ENCODE peak calls at places on chromosomes 4 and X, in six cellular contexts. N is hepatic stellate cell; H is activated CD4-positive, alpha-beta T cell treated with anti-CD3 and anti-CD28 coated beads for 1 hour; E is dorsolateral prefrontal cortex; W is heart left ventricle; K is body of pancreas. T is an unnamed sample.

GRCh38 chr4:25878676-25879075 is 15.9 kb upstream of the SEL1L3 start:
- DNase-seq in N (no peak), H (no peak), E (no peak), W (no peak), K (no peak), T (no peak)

GRCh38 chr4:153781717-153782416 is 7.0 kb downstream of the SFRP2 start:
- DNase-seq in N (no peak), H (no peak), E (no peak), W (no peak), K (no peak), T (no peak)

GRCh38 chr4:68406479-68406859 is 40.8 kb upstream of the TMPRSS11E start:
- DNase-seq in N (no peak), H (no peak), E (no peak), W (no peak), K (no peak), T (no peak)

GRCh38 chr4:99861120-99861905 is 32.9 kb downstream of the LAMTOR3 start:
- DNase-seq in N (no peak), H (no peak), E (no peak), W (no peak), K (no peak), T (no peak)

GRCh38 chrX:48897157-48897620 is 379 bp downstream of the TIMM17B start:
- DNase-seq in N (peak; percentile 60), H (no peak), E (peak; percentile 74), W (peak; percentile 77), K (peak; percentile 80), T (peak; percentile 55)

GRCh38 chrX:95351089-95351488 is 1333.6 kb upstream of the DIAPH2 start:
- DNase-seq in N (no peak), H (no peak), E (no peak), W (no peak), K (no peak), T (no peak)

GRCh38 chr4:32858971-32859370 is 2138.8 kb downstream of the PCDH7 start:
- DNase-seq in N (no peak), H (no peak), E (no peak), W (no peak), K (no peak), T (no peak)

GRCh38 chrX:110442631-110443030 is 84.0 kb downstream of the RTL9 start:
- DNase-seq in N (peak; percentile 15), H (no peak), E (no peak), W (no peak), K (peak; percentile 65), T (no peak)

GRCh38 chr4:182643801-182644311 is 273.3 kb downstream of the DCTD start:
- DNase-seq in N (peak; percentile 25), H (no peak), E (peak; percentile 14), W (peak; percentile 60), K (no peak), T (no peak)

GRCh38 chrX:98448524-98448923 is 1564.8 kb downstream of the RPA4 start:
- DNase-seq in N (no peak), H (no peak), E (no peak), W (no peak), K (no peak), T (no peak)

GRCh38 chr4:32962100-32962499 is 2241.9 kb downstream of the PCDH7 start:
- DNase-seq in N (no peak), H (no peak), E (no peak), W (no peak), K (no peak), T (no peak)

GRCh38 chr4:89373396-89373795 is 65.8 kb upstream of the GPRIN3 start:
- DNase-seq in N (no peak), H (no peak), E (no peak), W (no peak), K (no peak), T (no peak)

GRCh38 chr4:130479020-130479419 is 1383.1 kb downstream of the C4orf33 start:
- DNase-seq in N (no peak), H (no peak), E (no peak), W (no peak), K (no peak), T (no peak)

GRCh38 chr4:152220201-152220666 is 315.7 kb downstream of the FBXW7 start:
- DNase-seq in N (no peak), H (no peak), E (no peak), W (no peak), K (no peak), T (no peak)

GRCh38 chr4:39047691-39048090 is 14.3 kb upstream of the KLHL5 start:
- DNase-seq in N (no peak), H (no peak), E (no peak), W (no peak), K (no peak), T (no peak)

GRCh38 chr4:23337292-23337691 is 552.6 kb downstream of the PPARGC1A start:
- DNase-seq in N (no peak), H (no peak), E (no peak), W (no peak), K (no peak), T (no peak)

GRCh38 chr4:143599827-143600226 is 86.3 kb downstream of the SMARCA5 start:
- DNase-seq in N (no peak), H (no peak), E (no peak), W (no peak), K (no peak), T (no peak)

GRCh38 chr4:165493359-165493758 is 114.6 kb downstream of the CPE start:
- DNase-seq in N (peak; percentile 20), H (peak; percentile 47), E (peak; percentile 85), W (peak; percentile 64), K (peak; percentile 78), T (peak; percentile 47)

GRCh38 chrX:109857898-109858297 is 124.8 kb upstream of the ACSL4 start:
- DNase-seq in N (no peak), H (no peak), E (no peak), W (no peak), K (no peak), T (no peak)

GRCh38 chrX:72142094-72142843 is 10.6 kb upstream of the RTL5 start:
- DNase-seq in N (no peak), H (no peak), E (peak; percentile 80), W (no peak), K (peak; percentile 21), T (no peak)

GRCh38 chrX:17824980-17825379 is 36.1 kb downstream of the RAI2 start:
- DNase-seq in N (no peak), H (no peak), E (no peak), W (no peak), K (no peak), T (no peak)

GRCh38 chrX:130173190-130173895 is 1.6 kb downstream of the RAB33A start:
- DNase-seq in N (peak; percentile 78), H (no peak), E (peak; percentile 13), W (peak; percentile 24), K (no peak), T (no peak)

GRCh38 chr4:73341454-73341853 is 62.6 kb upstream of the ALB start:
- DNase-seq in N (peak; percentile 14), H (no peak), E (peak; percentile 8), W (no peak), K (peak; percentile 68), T (no peak)

GRCh38 chr4:53905935-53906377 is 158.4 kb downstream of the CHIC2 start:
- DNase-seq in N (no peak), H (no peak), E (no peak), W (peak; percentile 34), K (peak; percentile 59), T (no peak)

GRCh38 chr4:7799306-7799705 is 140.4 kb downstream of the AFAP1 start:
- DNase-seq in N (no peak), H (no peak), E (no peak), W (no peak), K (no peak), T (no peak)

GRCh38 chr4:92303621-92304027 is at the start of gene GRID2:
- DNase-seq in N (peak; percentile 32), H (no peak), E (peak; percentile 86), W (no peak), K (peak; percentile 22), T (no peak)

GRCh38 chr4:173092003-173092402 is 76.6 kb upstream of the GALNT7 start:
- DNase-seq in N (no peak), H (no peak), E (no peak), W (no peak), K (no peak), T (no peak)

GRCh38 chr4:85512446-85513205 is 37.7 kb downstream of the ARHGAP24 start:
- DNase-seq in N (no peak), H (no peak), E (no peak), W (no peak), K (no peak), T (no peak)

GRCh38 chr4:827209-828081 is 1.5 kb upstream of the CPLX1 start:
- DNase-seq in N (no peak), H (no peak), E (no peak), W (no peak), K (no peak), T (no peak)

GRCh38 chrX:71637848-71638247 is 19.5 kb upstream of the CXCR3 start:
- DNase-seq in N (peak; percentile 50), H (no peak), E (no peak), W (no peak), K (no peak), T (no peak)

GRCh38 chr4:111209706-111210105 is 586.8 kb upstream of the PITX2 start:
- DNase-seq in N (no peak), H (no peak), E (no peak), W (no peak), K (no peak), T (no peak)

GRCh38 chrX:10989386-10989785 is 121.7 kb upstream of the HCCS start:
- DNase-seq in N (no peak), H (no peak), E (no peak), W (no peak), K (no peak), T (no peak)

GRCh38 chr4:147284935-147285334 is 196.0 kb upstream of the EDNRA start:
- DNase-seq in N (no peak), H (no peak), E (no peak), W (no peak), K (no peak), T (no peak)

GRCh38 chr4:149765630-149766029 is 50.0 kb downstream of the IQCM start:
- DNase-seq in N (peak; percentile 15), H (no peak), E (no peak), W (no peak), K (no peak), T (no peak)

GRCh38 chr4:165906272-165906671 is 33.2 kb downstream of the TLL1 start:
- DNase-seq in N (no peak), H (no peak), E (no peak), W (no peak), K (no peak), T (no peak)

GRCh38 chrX:120671963-120672362 is 42.1 kb upstream of the C1GALT1C1 start:
- DNase-seq in N (no peak), H (no peak), E (no peak), W (no peak), K (no peak), T (no peak)

GRCh38 chrX:46737462-46737861 is 21.5 kb downstream of the SLC9A7 start:
- DNase-seq in N (peak; percentile 9), H (no peak), E (no peak), W (no peak), K (no peak), T (no peak)

GRCh38 chr4:111506706-111507105 is 638.5 kb upstream of the FAM241A start:
- DNase-seq in N (no peak), H (no peak), E (no peak), W (no peak), K (no peak), T (no peak)

GRCh38 chrX:129510331-129510730 is 13.0 kb downstream of the SMARCA1 start:
- DNase-seq in N (no peak), H (no peak), E (no peak), W (no peak), K (no peak), T (no peak)

GRCh38 chrX:10288400-10288799 is 131.6 kb downstream of the CLCN4 start:
- DNase-seq in N (no peak), H (no peak), E (no peak), W (no peak), K (no peak), T (no peak)

T was measured in T-helper 9 cell.